ENCODE peak calls at places on chromosomes 16 and 17, in ten cellular contexts. One of them, this sample, is unnamed. For H3K36me3 and H3K9me3, the result is how much of the 10 kb centered on the place peaks cover.

GRCh38 chr17:77118251-77118928 is 22.4 kb upstream of the SEC14L1 start:
- DNase-seq in Peyer's patch: no peak
- DNase-seq in heart right ventricle: no peak
- DNase-seq in esophagus squamous epithelium: no peak
- DNase-seq in GM23248: no peak
- DNase-seq in CD8-positive, alpha-beta T cell: no peak
- DNase-seq in small intestine: no peak
- DNase-seq in pancreas: no peak
- DNase-seq in lung: no peak
- DNase-seq in stomach: no peak
- DNase-seq in this sample: no peak

GRCh38 chr17:40084477-40084876 is 15.9 kb downstream of the NR1D1 start:
- DNase-seq in GM23248: no peak
- DNase-seq in lung: no peak
- DNase-seq in heart right ventricle: no peak
- DNase-seq in CD8-positive, alpha-beta T cell: no peak
- DNase-seq in small intestine: no peak
- DNase-seq in esophagus squamous epithelium: no peak
- DNase-seq in stomach: no peak
- DNase-seq in pancreas: no peak
- DNase-seq in Peyer's patch: no peak
- DNase-seq in this sample: no peak

GRCh38 chr16:23254338-23254737 is 47.8 kb upstream of the SCNN1B start:
- DNase-seq in heart right ventricle: no peak
- DNase-seq in stomach: no peak
- DNase-seq in small intestine: no peak
- DNase-seq in pancreas: no peak
- DNase-seq in lung: no peak
- DNase-seq in CD8-positive, alpha-beta T cell: no peak
- DNase-seq in Peyer's patch: no peak
- DNase-seq in esophagus squamous epithelium: no peak
- DNase-seq in GM23248: peak
- DNase-seq in this sample: no peak

GRCh38 chr17:48453447-48453846 is 23.4 kb upstream of the SKAP1 start:
- DNase-seq in pancreas: no peak
- DNase-seq in lung: no peak
- DNase-seq in GM23248: no peak
- DNase-seq in Peyer's patch: no peak
- DNase-seq in small intestine: peak
- DNase-seq in stomach: no peak
- DNase-seq in heart right ventricle: no peak
- DNase-seq in CD8-positive, alpha-beta T cell: no peak
- DNase-seq in esophagus squamous epithelium: no peak
- DNase-seq in this sample: no peak

GRCh38 chr16:73071131-73071940 is 23.4 kb upstream of the ZFHX3 start:
- DNase-seq in stomach: peak
- DNase-seq in esophagus squamous epithelium: no peak
- DNase-seq in GM23248: peak
- DNase-seq in CD8-positive, alpha-beta T cell: no peak
- DNase-seq in heart right ventricle: peak
- DNase-seq in small intestine: no peak
- DNase-seq in Peyer's patch: no peak
- DNase-seq in lung: no peak
- DNase-seq in pancreas: peak
- DNase-seq in this sample: no peak

GRCh38 chr17:74545456-74546230 is at the start of gene CD300C:
- DNase-seq in small intestine: no peak
- DNase-seq in CD8-positive, alpha-beta T cell: no peak
- DNase-seq in Peyer's patch: no peak
- DNase-seq in heart right ventricle: no peak
- DNase-seq in stomach: no peak
- DNase-seq in GM23248: peak
- DNase-seq in pancreas: peak
- DNase-seq in esophagus squamous epithelium: no peak
- DNase-seq in lung: peak
- DNase-seq in this sample: peak

GRCh38 chr16:66278111-66278531 is 88.4 kb upstream of the CDH5 start:
- DNase-seq in heart right ventricle: no peak
- DNase-seq in pancreas: no peak
- DNase-seq in CD8-positive, alpha-beta T cell: no peak
- DNase-seq in lung: peak
- DNase-seq in esophagus squamous epithelium: no peak
- DNase-seq in GM23248: no peak
- DNase-seq in stomach: peak
- DNase-seq in Peyer's patch: no peak
- DNase-seq in small intestine: peak
- DNase-seq in this sample: no peak

GRCh38 chr16:54424043-54424451 is 137.5 kb upstream of the IRX3 start:
- DNase-seq in small intestine: no peak
- DNase-seq in Peyer's patch: no peak
- DNase-seq in GM23248: peak
- DNase-seq in CD8-positive, alpha-beta T cell: no peak
- DNase-seq in pancreas: no peak
- DNase-seq in esophagus squamous epithelium: no peak
- DNase-seq in lung: no peak
- DNase-seq in stomach: no peak
- DNase-seq in heart right ventricle: no peak
- DNase-seq in this sample: no peak

GRCh38 chr17:16879686-16880085 is 92.2 kb downstream of the TNFRSF13B start:
- DNase-seq in Peyer's patch: no peak
- DNase-seq in pancreas: no peak
- DNase-seq in esophagus squamous epithelium: no peak
- DNase-seq in small intestine: no peak
- DNase-seq in GM23248: no peak
- DNase-seq in stomach: peak
- DNase-seq in CD8-positive, alpha-beta T cell: no peak
- DNase-seq in lung: no peak
- DNase-seq in heart right ventricle: no peak
- DNase-seq in this sample: peak

GRCh38 chr16:72301416-72302048 is 129.6 kb upstream of the PMFBP1 start:
- DNase-seq in esophagus squamous epithelium: no peak
- DNase-seq in Peyer's patch: no peak
- DNase-seq in CD8-positive, alpha-beta T cell: no peak
- DNase-seq in lung: no peak
- DNase-seq in stomach: no peak
- DNase-seq in small intestine: no peak
- DNase-seq in GM23248: no peak
- DNase-seq in heart right ventricle: no peak
- DNase-seq in pancreas: no peak
- DNase-seq in this sample: no peak

GRCh38 chr16:57862698-57863433 is 60.6 kb upstream of the KIFC3 start:
- DNase-seq in small intestine: peak
- DNase-seq in Peyer's patch: no peak
- DNase-seq in stomach: no peak
- DNase-seq in lung: no peak
- DNase-seq in GM23248: no peak
- DNase-seq in CD8-positive, alpha-beta T cell: no peak
- DNase-seq in heart right ventricle: no peak
- DNase-seq in pancreas: no peak
- DNase-seq in esophagus squamous epithelium: no peak
- DNase-seq in this sample: no peak

GRCh38 chr16:30902070-30902972 is 5.9 kb downstream of the CTF1 start:
- DNase-seq in heart right ventricle: peak
- DNase-seq in small intestine: peak
- DNase-seq in stomach: peak
- DNase-seq in lung: peak
- DNase-seq in esophagus squamous epithelium: no peak
- DNase-seq in Peyer's patch: peak
- DNase-seq in GM23248: peak
- DNase-seq in CD8-positive, alpha-beta T cell: peak
- DNase-seq in pancreas: peak
- DNase-seq in this sample: peak

GRCh38 chr16:69831212-69832123 is 69.3 kb downstream of the WWP2 start:
- DNase-seq in pancreas: no peak
- DNase-seq in GM23248: peak
- DNase-seq in stomach: no peak
- DNase-seq in heart right ventricle: no peak
- DNase-seq in CD8-positive, alpha-beta T cell: no peak
- DNase-seq in lung: no peak
- DNase-seq in small intestine: peak
- DNase-seq in Peyer's patch: no peak
- DNase-seq in esophagus squamous epithelium: no peak
- DNase-seq in this sample: no peak

GRCh38 chr17:28173071-28173561 is 130.6 kb downstream of the NLK start:
- DNase-seq in GM23248: no peak
- DNase-seq in lung: no peak
- DNase-seq in esophagus squamous epithelium: no peak
- DNase-seq in pancreas: no peak
- DNase-seq in stomach: no peak
- DNase-seq in heart right ventricle: no peak
- DNase-seq in CD8-positive, alpha-beta T cell: no peak
- DNase-seq in small intestine: peak
- DNase-seq in Peyer's patch: no peak
- DNase-seq in this sample: no peak

GRCh38 chr17:1574697-1575471 is 12.3 kb upstream of the PITPNA start:
- DNase-seq in small intestine: no peak
- DNase-seq in stomach: no peak
- DNase-seq in CD8-positive, alpha-beta T cell: no peak
- DNase-seq in pancreas: no peak
- DNase-seq in heart right ventricle: no peak
- DNase-seq in lung: no peak
- DNase-seq in esophagus squamous epithelium: no peak
- DNase-seq in GM23248: no peak
- DNase-seq in Peyer's patch: no peak
- DNase-seq in this sample: peak
- H3K4me3 ChIP-seq in small intestine: no peak
- H3K4me3 ChIP-seq in stomach: no peak
- H3K4me3 ChIP-seq in CD8-positive, alpha-beta T cell: no peak
- H3K4me3 ChIP-seq in pancreas: no peak
- H3K4me3 ChIP-seq in heart right ventricle: no peak
- H3K4me3 ChIP-seq in lung: no peak
- H3K4me3 ChIP-seq in esophagus squamous epithelium: no peak
- H3K4me3 ChIP-seq in GM23248: no peak
- H3K4me3 ChIP-seq in Peyer's patch: no peak
- H3K4me3 ChIP-seq in this sample: no peak

DNA sequence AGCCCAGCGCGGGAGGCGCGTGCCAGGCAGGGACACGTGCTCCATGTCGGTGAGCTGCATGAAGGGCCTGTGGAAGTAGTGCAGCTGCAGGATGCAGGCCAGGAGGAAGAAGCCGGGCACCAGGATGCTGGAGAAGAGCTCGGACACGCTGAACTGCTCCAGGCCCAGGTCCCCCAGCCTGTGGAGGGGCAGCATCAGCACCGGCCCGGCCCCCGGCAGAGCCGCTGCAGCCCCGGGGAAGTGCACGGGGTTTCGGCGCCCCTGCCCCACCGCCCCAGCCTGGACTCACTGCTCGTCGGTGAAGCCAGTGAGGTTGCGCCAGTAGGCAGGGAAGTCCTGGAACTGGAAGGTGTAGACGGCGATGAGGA is 28.0 kb downstream of the CTU2 start:
- DNase-seq in stomach: no peak
- DNase-seq in Peyer's patch: no peak
- DNase-seq in heart right ventricle: no peak
- DNase-seq in small intestine: no peak
- DNase-seq in esophagus squamous epithelium: no peak
- DNase-seq in pancreas: no peak
- DNase-seq in CD8-positive, alpha-beta T cell: no peak
- DNase-seq in lung: no peak
- DNase-seq in GM23248: no peak
- DNase-seq in this sample: no peak
- H3K36me3 ChIP-seq in stomach: half or more
- H3K36me3 ChIP-seq in Peyer's patch: under half
- H3K36me3 ChIP-seq in heart right ventricle: under half
- H3K36me3 ChIP-seq in small intestine: under half
- H3K36me3 ChIP-seq in esophagus squamous epithelium: half or more
- H3K36me3 ChIP-seq in pancreas: under half
- H3K36me3 ChIP-seq in CD8-positive, alpha-beta T cell: under half
- H3K36me3 ChIP-seq in lung: under half
- H3K36me3 ChIP-seq in GM23248: under half
- H3K36me3 ChIP-seq in this sample: under half

GRCh38 chr17:82048571-82048971 is 3.0 kb downstream of the RFNG start:
- DNase-seq in heart right ventricle: peak
- DNase-seq in lung: no peak
- DNase-seq in pancreas: no peak
- DNase-seq in small intestine: no peak
- DNase-seq in Peyer's patch: no peak
- DNase-seq in esophagus squamous epithelium: no peak
- DNase-seq in GM23248: no peak
- DNase-seq in stomach: no peak
- DNase-seq in CD8-positive, alpha-beta T cell: peak
- DNase-seq in this sample: peak

GRCh38 chr17:82049106-82049505 is 2.5 kb downstream of the RFNG start:
- DNase-seq in pancreas: no peak
- DNase-seq in small intestine: no peak
- DNase-seq in GM23248: peak
- DNase-seq in lung: no peak
- DNase-seq in heart right ventricle: no peak
- DNase-seq in esophagus squamous epithelium: no peak
- DNase-seq in stomach: no peak
- DNase-seq in CD8-positive, alpha-beta T cell: no peak
- DNase-seq in Peyer's patch: no peak
- DNase-seq in this sample: peak

GRCh38 chr17:82050152-82050760 is 1.4 kb downstream of the RFNG start:
- DNase-seq in heart right ventricle: peak
- DNase-seq in esophagus squamous epithelium: no peak
- DNase-seq in small intestine: no peak
- DNase-seq in GM23248: no peak
- DNase-seq in Peyer's patch: no peak
- DNase-seq in stomach: no peak
- DNase-seq in CD8-positive, alpha-beta T cell: peak
- DNase-seq in lung: no peak
- DNase-seq in pancreas: no peak
- DNase-seq in this sample: peak

GRCh38 chr17:82050761-82051641 is 610 bp downstream of the RFNG start:
- DNase-seq in lung: no peak
- DNase-seq in CD8-positive, alpha-beta T cell: peak
- DNase-seq in small intestine: no peak
- DNase-seq in stomach: no peak
- DNase-seq in pancreas: no peak
- DNase-seq in GM23248: peak
- DNase-seq in Peyer's patch: no peak
- DNase-seq in esophagus squamous epithelium: no peak
- DNase-seq in heart right ventricle: no peak
- DNase-seq in this sample: peak

DNA sequence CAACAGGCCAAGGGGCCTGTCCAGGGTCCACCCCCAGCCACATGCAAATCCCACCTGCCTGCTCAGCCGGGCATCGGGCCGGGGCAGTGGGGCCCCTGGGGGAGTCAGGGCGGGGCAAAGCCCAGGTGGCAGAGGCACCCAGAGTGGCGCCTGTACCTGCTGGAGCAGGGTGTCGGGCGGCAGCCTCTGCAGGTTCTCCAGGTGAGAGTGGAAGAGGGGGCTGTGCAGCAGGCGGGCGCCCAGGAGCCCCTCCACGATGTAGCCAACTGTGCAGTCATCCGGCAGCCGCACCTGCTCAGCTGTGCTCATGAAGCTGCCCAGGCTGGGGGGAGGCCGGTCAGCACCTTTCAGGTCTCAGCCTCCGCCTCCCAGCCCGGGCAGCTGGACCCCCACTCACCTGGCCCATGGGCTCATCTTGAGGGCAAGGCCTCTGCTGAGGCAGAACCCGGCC is 2.1 kb downstream of the RFNG start:
- DNase-seq in stomach: no peak
- DNase-seq in CD8-positive, alpha-beta T cell: peak
- DNase-seq in small intestine: no peak
- DNase-seq in GM23248: no peak
- DNase-seq in pancreas: no peak
- DNase-seq in heart right ventricle: peak
- DNase-seq in esophagus squamous epithelium: no peak
- DNase-seq in lung: no peak
- DNase-seq in Peyer's patch: no peak
- DNase-seq in this sample: peak
- H3K9me3 ChIP-seq in stomach: under half
- H3K9me3 ChIP-seq in CD8-positive, alpha-beta T cell: under half
- H3K9me3 ChIP-seq in small intestine: under half
- H3K9me3 ChIP-seq in GM23248: under half
- H3K9me3 ChIP-seq in pancreas: under half
- H3K9me3 ChIP-seq in heart right ventricle: under half
- H3K9me3 ChIP-seq in esophagus squamous epithelium: under half
- H3K9me3 ChIP-seq in lung: under half
- H3K9me3 ChIP-seq in Peyer's patch: under half
- H3K9me3 ChIP-seq in this sample: under half

GRCh38 chr17:81735181-81736102 is 23.4 kb downstream of the SLC25A10 start:
- DNase-seq in Peyer's patch: peak
- DNase-seq in pancreas: peak
- DNase-seq in esophagus squamous epithelium: no peak
- DNase-seq in CD8-positive, alpha-beta T cell: no peak
- DNase-seq in small intestine: peak
- DNase-seq in lung: peak
- DNase-seq in GM23248: peak
- DNase-seq in stomach: peak
- DNase-seq in heart right ventricle: no peak
- DNase-seq in this sample: peak
- H3K4me3 ChIP-seq in Peyer's patch: peak
- H3K4me3 ChIP-seq in pancreas: no peak
- H3K4me3 ChIP-seq in esophagus squamous epithelium: peak
- H3K4me3 ChIP-seq in CD8-positive, alpha-beta T cell: no peak
- H3K4me3 ChIP-seq in small intestine: peak
- H3K4me3 ChIP-seq in lung: no peak
- H3K4me3 ChIP-seq in GM23248: peak
- H3K4me3 ChIP-seq in stomach: peak
- H3K4me3 ChIP-seq in heart right ventricle: no peak
- H3K4me3 ChIP-seq in this sample: peak